ENCODE peak calls at places on chromosomes 5 and 9, in ten cellular contexts. F is left ventricle myocardium inferior; N is H1; I is iPS DF 6.9; M is brain microvascular endothelial cell; Y is astrocyte; R is fibroblast of lung; G is CD4-positive, alpha-beta memory T cell; C is breast epithelium; J is CD8-positive, alpha-beta T cell. Z is an unnamed sample.
A peak's percentile ranks its signal among the peaks of the same experiment; 100 is the strongest.

GRCh38 chr5:157679801-157680200 is 8.5 kb downstream of the C5orf52 start:
- DNase-seq in F (no peak), N (no peak), I (no peak), M (no peak), Y (no peak), R (no peak), G (no peak), C (no peak), J (no peak), Z (no peak)

GRCh38 chr5:84260939-84261338 is 123.7 kb downstream of the EDIL3 start:
- DNase-seq in F (no peak), N (no peak), I (no peak), M (no peak), Y (no peak), R (no peak), G (no peak), C (no peak), J (no peak), Z (no peak)

GRCh38 chr9:137920753-137921152 is 43.2 kb downstream of the CACNA1B start:
- DNase-seq in F (no peak), N (no peak), I (no peak), M (no peak), Y (no peak), R (no peak), G (no peak), C (no peak), J (no peak), Z (no peak)

GRCh38 chr5:63070001-63070400 is 491.4 kb downstream of the LRRC70 start:
- DNase-seq in F (no peak), N (no peak), I (no peak), M (no peak), Y (no peak), R (no peak), G (no peak), C (no peak), J (no peak), Z (peak; percentile 14)

GRCh38 chr9:123309611-123310010 is 41.2 kb upstream of the STRBP start:
- DNase-seq in F (no peak), N (no peak), I (no peak), M (no peak), Y (no peak), R (no peak), G (no peak), C (no peak), J (no peak), Z (no peak)

GRCh38 chr5:144179226-144179625 is 8.6 kb downstream of the KCTD16 start:
- DNase-seq in F (no peak), N (no peak), I (no peak), M (peak; percentile 39), Y (no peak), R (no peak), G (no peak), C (no peak), J (no peak), Z (no peak)

GRCh38 chr5:95808686-95809413 is 13.7 kb downstream of the GLRX start:
- DNase-seq in F (peak; percentile 85), N (no peak), I (no peak), M (peak; percentile 74), Y (no peak), R (peak; percentile 68), G (peak; percentile 88), C (no peak), J (peak; percentile 54), Z (no peak)

GRCh38 chr5:126755593-126755992 is 21.3 kb upstream of the LMNB1 start:
- DNase-seq in F (no peak), N (no peak), I (no peak), M (no peak), Y (no peak), R (no peak), G (no peak), C (no peak), J (no peak), Z (no peak)

GRCh38 chr9:104905153-104905901 is 22.6 kb downstream of the ABCA1 start:
- DNase-seq in F (no peak), N (no peak), I (no peak), M (no peak), Y (no peak), R (no peak), G (no peak), C (no peak), J (no peak), Z (no peak)

GRCh38 chr5:168670881-168671575 is 91.9 kb upstream of the PANK3 start:
- DNase-seq in F (no peak), N (no peak), I (peak; percentile 16), M (no peak), Y (no peak), R (no peak), G (no peak), C (no peak), J (no peak), Z (peak; percentile 91)

GRCh38 chr5:5492087-5492933 is 69.8 kb downstream of the ICE1 start:
- DNase-seq in F (no peak), N (no peak), I (peak; percentile 39), M (peak; percentile 29), Y (peak; percentile 35), R (peak; percentile 69), G (peak; percentile 67), C (no peak), J (no peak), Z (peak; percentile 60)

GRCh38 chr9:93183663-93184438 is at the start of gene WNK2:
- DNase-seq in F (no peak), N (no peak), I (no peak), M (no peak), Y (no peak), R (peak; percentile 9), G (peak; percentile 39), C (no peak), J (no peak), Z (peak; percentile 99)

GRCh38 chr5:147530801-147531389 is 21.0 kb upstream of the DPYSL3 start:
- DNase-seq in F (no peak), N (no peak), I (no peak), M (peak; percentile 87), Y (peak; percentile 88), R (peak; percentile 94), G (no peak), C (no peak), J (no peak), Z (no peak)

GRCh38 chr9:110258671-110259070 is 2.4 kb upstream of the TXN start:
- DNase-seq in F (no peak), N (no peak), I (no peak), M (no peak), Y (no peak), R (no peak), G (no peak), C (no peak), J (no peak), Z (no peak)

GRCh38 chr9:70404261-70404660 is 10.2 kb downstream of the KLF9 start:
- DNase-seq in F (no peak), N (no peak), I (no peak), M (no peak), Y (no peak), R (no peak), G (no peak), C (no peak), J (no peak), Z (no peak)
- H3K4me3 ChIP-seq in F (peak overlapping the region; percentile 88), N (no peak overlapping the region), I (no peak overlapping the region), M (no peak overlapping the region), Y (no peak overlapping the region), R (no peak overlapping the region), G (no peak overlapping the region), C (peak overlapping the region; percentile 39), J (no peak overlapping the region), Z (no peak overlapping the region)

DNA sequence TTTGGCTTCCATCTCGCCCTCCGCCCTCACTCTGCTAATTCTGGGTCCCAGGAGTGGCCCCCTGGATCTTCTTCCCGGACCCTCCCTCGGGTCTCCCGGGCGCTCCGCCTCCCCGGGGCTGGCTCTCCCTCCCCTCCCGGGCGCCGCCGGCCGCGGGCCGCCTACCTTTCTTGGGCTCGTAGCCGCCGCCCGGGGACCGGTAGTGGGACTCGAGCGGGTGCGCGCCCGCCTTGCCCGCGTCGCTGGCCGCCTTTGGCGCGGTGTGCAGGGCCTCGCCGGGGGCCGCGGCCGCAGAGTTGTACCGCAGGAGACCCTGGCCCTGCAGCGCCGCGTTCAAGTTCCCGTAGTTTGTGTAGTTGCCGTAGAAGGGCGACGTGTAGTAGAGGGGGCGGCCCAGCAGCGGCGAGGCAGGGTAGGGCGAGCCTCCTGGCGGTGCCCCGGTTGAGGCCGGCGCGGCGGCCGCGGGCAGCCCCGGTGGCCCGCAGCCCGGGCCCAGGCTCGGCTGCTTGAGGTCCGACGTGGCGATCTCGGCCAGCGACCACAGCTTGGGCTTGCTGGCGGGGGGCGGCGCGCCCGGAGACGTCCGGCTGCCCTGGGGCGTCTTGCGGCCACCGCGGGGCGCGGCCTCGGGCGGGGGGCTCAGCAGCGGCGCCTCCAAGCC is 3.2 kb downstream of the IRX2 start:
- DNase-seq in F (no peak), N (no peak), I (no peak), M (no peak), Y (no peak), R (no peak), G (no peak), C (no peak), J (no peak), Z (no peak)
- H3K36me3 ChIP-seq in F (no peaks in the 10 kb centered on the region), N (peaks cover 34% of the 10 kb centered on the region), I (peaks cover 19% of the 10 kb centered on the region), M (no peaks in the 10 kb centered on the region), Y (peaks cover 8% of the 10 kb centered on the region), R (no peaks in the 10 kb centered on the region), G (no peaks in the 10 kb centered on the region), C (no peaks in the 10 kb centered on the region), J (no peaks in the 10 kb centered on the region), Z (no peaks in the 10 kb centered on the region)

GRCh38 chr9:84670106-84670800 is 724 bp downstream of the NTRK2 start:
- DNase-seq in F (peak; percentile 30), N (no peak), I (no peak), M (no peak), Y (peak; percentile 2), R (no peak), G (no peak), C (no peak), J (no peak), Z (peak; percentile 87)
- H3K4me3 ChIP-seq in F (peak overlapping the region; percentile 69), N (peak overlapping the region; percentile 37), I (peak overlapping the region; percentile 17), M (peak overlapping the region; percentile 15), Y (peak overlapping the region; percentile 62), R (peak overlapping the region; percentile 54), G (no peak overlapping the region), C (peak overlapping the region; percentile 84), J (no peak overlapping the region), Z (peak overlapping the region; percentile 36)

GRCh38 chr5:141864371-141865370 is 13.5 kb downstream of the PCDH1 start:
- DNase-seq in F (no peak), N (no peak), I (no peak), M (no peak), Y (no peak), R (no peak), G (no peak), C (no peak), J (no peak), Z (no peak)

GRCh38 chr5:141861194-141861593 is 17.0 kb downstream of the PCDH1 start:
- DNase-seq in F (no peak), N (no peak), I (no peak), M (no peak), Y (no peak), R (no peak), G (no peak), C (no peak), J (no peak), Z (no peak)

GRCh38 chr5:141863569-141864178 is 14.5 kb downstream of the PCDH1 start:
- DNase-seq in F (no peak), N (no peak), I (no peak), M (no peak), Y (no peak), R (no peak), G (no peak), C (no peak), J (no peak), Z (peak; percentile 49)

GRCh38 chr5:141865406-141865805 is 12.8 kb downstream of the PCDH1 start:
- DNase-seq in F (no peak), N (no peak), I (no peak), M (no peak), Y (no peak), R (no peak), G (no peak), C (no peak), J (no peak), Z (no peak)

GRCh38 chr5:141862936-141863543 is 15.2 kb downstream of the PCDH1 start:
- DNase-seq in F (no peak), N (no peak), I (no peak), M (no peak), Y (no peak), R (no peak), G (no peak), C (no peak), J (no peak), Z (no peak)
- H3K36me3 ChIP-seq in F (peaks cover 47% of the 10 kb centered on the region), N (peaks cover 59% of the 10 kb centered on the region), I (peaks cover 45% of the 10 kb centered on the region), M (no peaks in the 10 kb centered on the region), Y (no peaks in the 10 kb centered on the region), R (no peaks in the 10 kb centered on the region), G (no peaks in the 10 kb centered on the region), C (no peaks in the 10 kb centered on the region), J (no peaks in the 10 kb centered on the region), Z (peaks cover 47% of the 10 kb centered on the region)